ENCODE peak calls at places on chromosomes 3 and 15, in five cellular contexts. One of them, this sample, is unnamed.

GRCh38 chr3:50246517-50246954 is 10.5 kb downstream of the GNAI2 start:
- DNase-seq in adipocyte: peak; percentile 86
- DNase-seq in T-helper 1 cell: peak; percentile 74
- DNase-seq in body of pancreas: no peak
- DNase-seq in fibroblast of mammary gland: peak; percentile 96
- DNase-seq in this sample: peak; percentile 99

GRCh38 chr3:136836511-136837156 is 17.7 kb downstream of the SLC35G2 start:
- DNase-seq in fibroblast of mammary gland: no peak
- DNase-seq in body of pancreas: no peak
- DNase-seq in adipocyte: no peak
- DNase-seq in T-helper 1 cell: no peak
- DNase-seq in this sample: no peak

GRCh38 chr3:185381321-185381720 is 18.4 kb downstream of the MAP3K13 start:
- DNase-seq in body of pancreas: no peak
- DNase-seq in fibroblast of mammary gland: no peak
- DNase-seq in T-helper 1 cell: no peak
- DNase-seq in adipocyte: no peak
- DNase-seq in this sample: no peak

GRCh38 chr15:55267401-55268053 is 22.1 kb downstream of the RAB27A start:
- DNase-seq in fibroblast of mammary gland: peak; percentile 43
- DNase-seq in T-helper 1 cell: peak; percentile 66
- DNase-seq in adipocyte: no peak
- DNase-seq in body of pancreas: no peak
- DNase-seq in this sample: peak; percentile 11

GRCh38 chr3:17845026-17845425 is 102.6 kb upstream of the TBC1D5 start:
- DNase-seq in adipocyte: no peak
- DNase-seq in T-helper 1 cell: no peak
- DNase-seq in body of pancreas: no peak
- DNase-seq in fibroblast of mammary gland: peak; percentile 57
- DNase-seq in this sample: no peak

GRCh38 chr15:43370310-43370974 is 401 bp downstream of the ZSCAN29 start:
- DNase-seq in body of pancreas: peak; percentile 22
- DNase-seq in T-helper 1 cell: no peak
- DNase-seq in adipocyte: peak; percentile 59
- DNase-seq in fibroblast of mammary gland: peak; percentile 36
- DNase-seq in this sample: peak; percentile 48

GRCh38 chr3:122786067-122786466 is 7.6 kb downstream of the HSPBAP1 start:
- DNase-seq in body of pancreas: no peak
- DNase-seq in fibroblast of mammary gland: peak; percentile 62
- DNase-seq in adipocyte: peak; percentile 59
- DNase-seq in T-helper 1 cell: no peak
- DNase-seq in this sample: peak; percentile 79

GRCh38 chr15:52804526-52805081 is 14.5 kb upstream of the ONECUT1 start:
- DNase-seq in adipocyte: peak; percentile 35
- DNase-seq in T-helper 1 cell: no peak
- DNase-seq in fibroblast of mammary gland: no peak
- DNase-seq in body of pancreas: no peak
- DNase-seq in this sample: no peak

GRCh38 chr3:122689587-122689986 is 8.9 kb downstream of the PARP14 start:
- DNase-seq in T-helper 1 cell: no peak
- DNase-seq in body of pancreas: no peak
- DNase-seq in fibroblast of mammary gland: peak; percentile 56
- DNase-seq in adipocyte: peak; percentile 19
- DNase-seq in this sample: peak; percentile 77

GRCh38 chr3:87037652-87038051 is 46.7 kb upstream of the VGLL3 start:
- DNase-seq in fibroblast of mammary gland: no peak
- DNase-seq in adipocyte: no peak
- DNase-seq in T-helper 1 cell: no peak
- DNase-seq in body of pancreas: no peak
- DNase-seq in this sample: no peak

GRCh38 chr15:58755956-58756355 is 6.4 kb upstream of the ADAM10 start:
- DNase-seq in adipocyte: no peak
- DNase-seq in body of pancreas: no peak
- DNase-seq in T-helper 1 cell: no peak
- DNase-seq in fibroblast of mammary gland: peak; percentile 25
- DNase-seq in this sample: no peak

GRCh38 chr15:81029416-81030367 is 29.0 kb downstream of the TLNRD1 start:
- DNase-seq in fibroblast of mammary gland: peak; percentile 51
- DNase-seq in adipocyte: peak; percentile 21
- DNase-seq in T-helper 1 cell: no peak
- DNase-seq in body of pancreas: no peak
- DNase-seq in this sample: peak; percentile 57

GRCh38 chr3:141402476-141403171 is 34.3 kb downstream of the ZBTB38 start:
- DNase-seq in adipocyte: peak; percentile 80
- DNase-seq in T-helper 1 cell: no peak
- DNase-seq in body of pancreas: peak; percentile 69
- DNase-seq in fibroblast of mammary gland: peak; percentile 93
- DNase-seq in this sample: peak; percentile 87

GRCh38 chr15:59549826-59550225 is 61.8 kb upstream of the GCNT3 start:
- DNase-seq in adipocyte: no peak
- DNase-seq in T-helper 1 cell: no peak
- DNase-seq in fibroblast of mammary gland: no peak
- DNase-seq in body of pancreas: no peak
- DNase-seq in this sample: no peak

GRCh38 chr15:72198410-72199270 is 1.1 kb upstream of the GRAMD2A start:
- DNase-seq in adipocyte: no peak
- DNase-seq in fibroblast of mammary gland: no peak
- DNase-seq in body of pancreas: no peak
- DNase-seq in T-helper 1 cell: no peak
- DNase-seq in this sample: no peak

GRCh38 chr3:186042521-186043202 is 66.2 kb downstream of the ETV5 start:
- DNase-seq in T-helper 1 cell: no peak
- DNase-seq in fibroblast of mammary gland: no peak
- DNase-seq in body of pancreas: no peak
- DNase-seq in adipocyte: no peak
- DNase-seq in this sample: no peak

GRCh38 chr3:82000773-82001172 is 239.3 kb upstream of the GBE1 start:
- DNase-seq in fibroblast of mammary gland: no peak
- DNase-seq in body of pancreas: peak; percentile 68
- DNase-seq in adipocyte: no peak
- DNase-seq in T-helper 1 cell: no peak
- DNase-seq in this sample: no peak

GRCh38 chr15:23467110-23467600 is 20.1 kb upstream of the GOLGA6L2 start:
- DNase-seq in T-helper 1 cell: no peak
- DNase-seq in adipocyte: peak; percentile 67
- DNase-seq in body of pancreas: no peak
- DNase-seq in fibroblast of mammary gland: peak; percentile 53
- DNase-seq in this sample: peak; percentile 41

GRCh38 chr15:40343512-40343911 is 2.8 kb upstream of the CCDC9B start:
- DNase-seq in adipocyte: peak; percentile 92
- DNase-seq in fibroblast of mammary gland: peak; percentile 83
- DNase-seq in body of pancreas: no peak
- DNase-seq in T-helper 1 cell: no peak
- DNase-seq in this sample: peak; percentile 99

GRCh38 chr3:186788482-186789370 is 5.3 kb downstream of the EIF4A2 start:
- DNase-seq in T-helper 1 cell: no peak
- DNase-seq in adipocyte: no peak
- DNase-seq in fibroblast of mammary gland: no peak
- DNase-seq in body of pancreas: no peak
- DNase-seq in this sample: peak; percentile 38

GRCh38 chr15:83764201-83764839 is 110.4 kb downstream of the ADAMTSL3 start:
- DNase-seq in adipocyte: no peak
- DNase-seq in fibroblast of mammary gland: no peak
- DNase-seq in body of pancreas: no peak
- DNase-seq in T-helper 1 cell: no peak
- DNase-seq in this sample: no peak

GRCh38 chr3:10379161-10379560 is 58.2 kb upstream of the SEC13 start:
- DNase-seq in T-helper 1 cell: no peak
- DNase-seq in adipocyte: no peak
- DNase-seq in fibroblast of mammary gland: no peak
- DNase-seq in body of pancreas: no peak
- DNase-seq in this sample: no peak

GRCh38 chr3:40044487-40044886 is 235.1 kb downstream of the MYRIP start:
- DNase-seq in fibroblast of mammary gland: peak; percentile 98
- DNase-seq in T-helper 1 cell: no peak
- DNase-seq in body of pancreas: no peak
- DNase-seq in adipocyte: peak; percentile 76
- DNase-seq in this sample: peak; percentile 89

GRCh38 chr15:86398986-86399677 is 319.5 kb downstream of the AGBL1 start:
- DNase-seq in adipocyte: no peak
- DNase-seq in T-helper 1 cell: no peak
- DNase-seq in fibroblast of mammary gland: no peak
- DNase-seq in body of pancreas: no peak
- DNase-seq in this sample: no peak

GRCh38 chr3:161510510-161511260 is 14.1 kb downstream of the OTOL1 start:
- DNase-seq in T-helper 1 cell: no peak
- DNase-seq in body of pancreas: no peak
- DNase-seq in adipocyte: no peak
- DNase-seq in fibroblast of mammary gland: peak; percentile 23
- DNase-seq in this sample: peak; percentile 7

GRCh38 chr3:71511037-71511436 is 72.5 kb downstream of the FOXP1 start:
- DNase-seq in fibroblast of mammary gland: peak; percentile 47
- DNase-seq in T-helper 1 cell: no peak
- DNase-seq in adipocyte: peak; percentile 83
- DNase-seq in body of pancreas: no peak
- DNase-seq in this sample: peak; percentile 60

GRCh38 chr3:14516738-14517345 is 23.3 kb downstream of the GRIP2 start:
- DNase-seq in T-helper 1 cell: no peak
- DNase-seq in body of pancreas: no peak
- DNase-seq in adipocyte: no peak
- DNase-seq in fibroblast of mammary gland: no peak
- DNase-seq in this sample: no peak

GRCh38 chr3:176953106-176954080 is 243.9 kb downstream of the TBL1XR1 start:
- DNase-seq in T-helper 1 cell: no peak
- DNase-seq in fibroblast of mammary gland: peak; percentile 61
- DNase-seq in adipocyte: peak; percentile 71
- DNase-seq in body of pancreas: peak; percentile 16
- DNase-seq in this sample: no peak

GRCh38 chr3:122728186-122728585 is 47.5 kb downstream of the PARP14 start:
- DNase-seq in T-helper 1 cell: no peak
- DNase-seq in body of pancreas: no peak
- DNase-seq in adipocyte: no peak
- DNase-seq in fibroblast of mammary gland: no peak
- DNase-seq in this sample: no peak

GRCh38 chr15:96600350-96600749 is 269.9 kb downstream of the NR2F2 start:
- DNase-seq in adipocyte: no peak
- DNase-seq in T-helper 1 cell: no peak
- DNase-seq in body of pancreas: no peak
- DNase-seq in fibroblast of mammary gland: no peak
- DNase-seq in this sample: no peak

GRCh38 chr15:39511915-39512260 is 69.0 kb upstream of the THBS1 start:
- DNase-seq in adipocyte: peak; percentile 61
- DNase-seq in T-helper 1 cell: no peak
- DNase-seq in body of pancreas: no peak
- DNase-seq in fibroblast of mammary gland: peak; percentile 95
- DNase-seq in this sample: peak; percentile 45

GRCh38 chr3:33218446-33219174 is at the start of gene SUSD5:
- DNase-seq in fibroblast of mammary gland: peak; percentile 25
- DNase-seq in T-helper 1 cell: no peak
- DNase-seq in body of pancreas: no peak
- DNase-seq in adipocyte: peak; percentile 79
- DNase-seq in this sample: peak; percentile 67

GRCh38 chr3:102095383-102095782 is 246.1 kb downstream of the NFKBIZ start:
- DNase-seq in body of pancreas: no peak
- DNase-seq in adipocyte: no peak
- DNase-seq in fibroblast of mammary gland: no peak
- DNase-seq in T-helper 1 cell: no peak
- DNase-seq in this sample: no peak

GRCh38 chr3:23876901-23877300 is 39.9 kb downstream of the NKIRAS1 start:
- DNase-seq in adipocyte: no peak
- DNase-seq in fibroblast of mammary gland: peak; percentile 34
- DNase-seq in body of pancreas: no peak
- DNase-seq in T-helper 1 cell: no peak
- DNase-seq in this sample: no peak

GRCh38 chr3:157443873-157444770 is 7.5 kb downstream of the PTX3 start:
- DNase-seq in body of pancreas: no peak
- DNase-seq in fibroblast of mammary gland: peak; percentile 78
- DNase-seq in adipocyte: peak; percentile 74
- DNase-seq in T-helper 1 cell: no peak
- DNase-seq in this sample: no peak

GRCh38 chr3:8595935-8596262 is 48.7 kb downstream of the SSUH2 start:
- DNase-seq in body of pancreas: no peak
- DNase-seq in T-helper 1 cell: no peak
- DNase-seq in fibroblast of mammary gland: no peak
- DNase-seq in adipocyte: no peak
- DNase-seq in this sample: no peak

GRCh38 chr3:65713016-65713415 is 325.7 kb downstream of the MAGI1 start:
- DNase-seq in body of pancreas: no peak
- DNase-seq in adipocyte: peak; percentile 84
- DNase-seq in T-helper 1 cell: no peak
- DNase-seq in fibroblast of mammary gland: peak; percentile 47
- DNase-seq in this sample: peak; percentile 24

GRCh38 chr3:13025090-13025489 is 48.1 kb downstream of the IQSEC1 start:
- DNase-seq in adipocyte: peak; percentile 70
- DNase-seq in body of pancreas: no peak
- DNase-seq in fibroblast of mammary gland: peak; percentile 72
- DNase-seq in T-helper 1 cell: no peak
- DNase-seq in this sample: peak; percentile 82